ENCODE peak calls at places on chromosomes 12 and 14, in four cellular contexts. One of them, this sample, is unnamed.

GRCh38 chr12:97404549-97404948 is 58.1 kb upstream of the RMST start:
- DNase-seq in A549: peak
- DNase-seq in transverse colon: no peak
- DNase-seq in ovary: no peak
- DNase-seq in this sample: peak

GRCh38 chr12:103955811-103956514 is 9.7 kb upstream of the TDG start:
- DNase-seq in ovary: no peak
- DNase-seq in A549: no peak
- DNase-seq in transverse colon: no peak
- DNase-seq in this sample: no peak

GRCh38 chr12:107328442-107329133 is 235.2 kb upstream of the CRY1 start:
- DNase-seq in ovary: no peak
- DNase-seq in transverse colon: no peak
- DNase-seq in A549: peak
- DNase-seq in this sample: no peak

GRCh38 chr12:30985814-30986452 is 59.4 kb downstream of the TSPAN11 start:
- DNase-seq in ovary: peak
- DNase-seq in A549: peak
- DNase-seq in transverse colon: peak
- DNase-seq in this sample: peak

GRCh38 chr14:102930753-102931579 is 8.5 kb downstream of the AMN start:
- DNase-seq in transverse colon: peak
- DNase-seq in ovary: no peak
- DNase-seq in A549: no peak
- DNase-seq in this sample: peak

GRCh38 chr14:63745858-63746425 is 18.1 kb upstream of the SGPP1 start:
- DNase-seq in A549: no peak
- DNase-seq in ovary: no peak
- DNase-seq in transverse colon: peak
- DNase-seq in this sample: no peak

GRCh38 chr12:19131020-19131431 is 1.5 kb downstream of the PLEKHA5 start:
- DNase-seq in transverse colon: peak
- DNase-seq in ovary: peak
- DNase-seq in A549: peak
- DNase-seq in this sample: peak

GRCh38 chr12:132213359-132214160 is 69.3 kb downstream of the NOC4L start:
- DNase-seq in transverse colon: no peak
- DNase-seq in A549: no peak
- DNase-seq in ovary: no peak
- DNase-seq in this sample: no peak

GRCh38 chr12:22700126-22700525 is 75.2 kb downstream of the ETNK1 start:
- DNase-seq in ovary: no peak
- DNase-seq in A549: peak
- DNase-seq in transverse colon: no peak
- DNase-seq in this sample: no peak

GRCh38 chr12:123519151-123520001 is 14.1 kb downstream of the RILPL1 start:
- DNase-seq in A549: peak
- DNase-seq in ovary: no peak
- DNase-seq in transverse colon: peak
- DNase-seq in this sample: no peak

GRCh38 chr14:54877703-54878021 is 25.0 kb downstream of the GCH1 start:
- DNase-seq in transverse colon: no peak
- DNase-seq in ovary: no peak
- DNase-seq in A549: no peak
- DNase-seq in this sample: no peak
- H3K27ac ChIP-seq in transverse colon: peak
- H3K27ac ChIP-seq in ovary: no peak
- H3K27ac ChIP-seq in A549: no peak
- H3K27ac ChIP-seq in this sample: no peak

GRCh38 chr12:6751767-6752166 is 1.2 kb downstream of the MLF2 start:
- DNase-seq in transverse colon: no peak
- DNase-seq in A549: no peak
- DNase-seq in ovary: no peak
- DNase-seq in this sample: no peak
- H3K27ac ChIP-seq in transverse colon: peak
- H3K27ac ChIP-seq in A549: peak
- H3K27ac ChIP-seq in ovary: peak
- H3K27ac ChIP-seq in this sample: peak

GRCh38 chr12:91370086-91370868 is 187.7 kb upstream of the DCN start:
- DNase-seq in transverse colon: no peak
- DNase-seq in ovary: no peak
- DNase-seq in A549: no peak
- DNase-seq in this sample: no peak
- H3K27ac ChIP-seq in transverse colon: no peak
- H3K27ac ChIP-seq in ovary: no peak
- H3K27ac ChIP-seq in A549: no peak
- H3K27ac ChIP-seq in this sample: no peak

GRCh38 chr14:105348169-105348944 is 33.8 kb downstream of the PACS2 start:
- DNase-seq in transverse colon: no peak
- DNase-seq in A549: no peak
- DNase-seq in ovary: no peak
- DNase-seq in this sample: no peak

GRCh38 chr14:105351410-105351809 is 36.9 kb downstream of the PACS2 start:
- DNase-seq in ovary: no peak
- DNase-seq in A549: no peak
- DNase-seq in transverse colon: no peak
- DNase-seq in this sample: no peak

GRCh38 chr14:105350450-105351244 is 36.1 kb downstream of the PACS2 start:
- DNase-seq in ovary: no peak
- DNase-seq in A549: no peak
- DNase-seq in transverse colon: no peak
- DNase-seq in this sample: no peak

GRCh38 chr14:105348945-105349699 is 34.6 kb downstream of the PACS2 start:
- DNase-seq in transverse colon: no peak
- DNase-seq in ovary: no peak
- DNase-seq in A549: no peak
- DNase-seq in this sample: no peak

GRCh38 chr14:105349992-105350391 is 35.4 kb downstream of the PACS2 start:
- DNase-seq in transverse colon: no peak
- DNase-seq in ovary: no peak
- DNase-seq in A549: no peak
- DNase-seq in this sample: no peak
- H3K27ac ChIP-seq in transverse colon: no peak
- H3K27ac ChIP-seq in ovary: no peak
- H3K27ac ChIP-seq in A549: no peak
- H3K27ac ChIP-seq in this sample: no peak

GRCh38 chr12:119683413-119683812 is 15.5 kb downstream of the PRKAB1 start:
- DNase-seq in transverse colon: no peak
- DNase-seq in ovary: no peak
- DNase-seq in A549: no peak
- DNase-seq in this sample: no peak
- H3K27ac ChIP-seq in transverse colon: peak
- H3K27ac ChIP-seq in ovary: no peak
- H3K27ac ChIP-seq in A549: no peak
- H3K27ac ChIP-seq in this sample: peak

DNA sequence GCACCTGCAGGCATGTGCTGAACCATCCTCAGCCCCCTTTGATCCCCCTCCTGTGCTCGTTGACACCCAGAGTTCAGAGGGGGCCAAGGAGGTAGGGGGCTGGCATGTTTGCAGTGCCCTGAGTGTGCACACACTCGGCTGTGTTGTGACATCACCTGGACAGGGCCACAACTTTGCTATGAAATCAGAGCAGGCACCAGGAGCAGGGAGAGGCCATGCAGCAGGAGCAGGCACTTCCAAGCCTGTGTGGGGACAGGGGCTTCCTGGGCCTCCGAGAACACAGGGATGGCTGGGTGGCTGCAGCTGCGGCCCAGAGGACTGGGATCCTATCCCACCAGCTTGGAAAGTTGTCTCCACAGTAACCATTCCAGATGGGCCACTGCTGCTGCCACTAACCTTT is 84.8 kb downstream of the ACSS3 start:
- DNase-seq in ovary: no peak
- DNase-seq in A549: no peak
- DNase-seq in transverse colon: no peak
- DNase-seq in this sample: no peak
- H3K27ac ChIP-seq in ovary: no peak
- H3K27ac ChIP-seq in A549: no peak
- H3K27ac ChIP-seq in transverse colon: no peak
- H3K27ac ChIP-seq in this sample: no peak

DNA sequence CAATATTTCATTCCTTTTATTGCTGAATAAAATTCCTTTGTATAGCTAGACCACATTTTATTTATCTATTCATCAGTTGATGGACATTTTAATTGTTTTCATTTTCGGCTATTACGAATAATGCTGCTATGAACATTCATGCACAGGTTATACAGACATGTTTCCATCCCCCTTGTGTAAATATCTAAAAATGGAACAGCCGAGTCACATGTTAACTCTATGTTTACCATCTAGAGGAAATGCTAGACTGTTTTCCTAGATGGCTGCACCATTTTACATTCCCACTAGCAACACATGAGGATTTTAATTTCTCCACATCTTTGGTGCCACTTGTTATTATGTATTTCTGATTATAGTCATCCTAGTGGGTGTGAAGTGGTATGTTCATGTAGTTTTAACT is 49.2 kb downstream of the HECTD4 start:
- DNase-seq in ovary: no peak
- DNase-seq in transverse colon: no peak
- DNase-seq in A549: no peak
- DNase-seq in this sample: no peak
- H3K27ac ChIP-seq in ovary: no peak
- H3K27ac ChIP-seq in transverse colon: no peak
- H3K27ac ChIP-seq in A549: no peak
- H3K27ac ChIP-seq in this sample: no peak